ENCODE peak calls at places on chromosomes 13 and 19, in ten cellular contexts. K is kidney, N is neuronal stem cell, Y is H9, W is endodermal cell, P is IMR-90, U is mammary epithelial cell, M is PC-3, L is GM23248, A is neural progenitor cell. G is an unnamed sample.

GRCh38 chr13:32164622-32165268 is 133.2 kb downstream of the FRY start:
- DNase-seq in K (no peak), N (peak; percentile 33), Y (peak; percentile 71), W (peak; percentile 81), P (peak; percentile 66), U (no peak), M (peak; percentile 79), L (peak; percentile 76), A (peak; percentile 81), G (peak; percentile 48)

GRCh38 chr13:113658836-113659235 is 838 bp upstream of the ATP4B start:
- DNase-seq in K (peak; percentile 54), N (no peak), Y (no peak), W (no peak), P (no peak), U (no peak), M (no peak), L (no peak), A (no peak), G (no peak)

GRCh38 chr19:409515-410242 is 732 bp upstream of the C2CD4C start:
- DNase-seq in K (no peak), N (no peak), Y (no peak), W (peak; percentile 69), P (no peak), U (no peak), M (no peak), L (no peak), A (no peak), G (no peak)

GRCh38 chr13:20303636-20304035 is 71.5 kb upstream of the GJB6 start:
- DNase-seq in K (no peak), N (no peak), Y (no peak), W (no peak), P (no peak), U (peak; percentile 69), M (peak; percentile 15), L (peak; percentile 39), A (no peak), G (peak; percentile 2)

GRCh38 chr13:98222816-98223215 is 45.7 kb upstream of the RNF113B start:
- DNase-seq in K (no peak), N (no peak), Y (no peak), W (peak; percentile 39), P (no peak), U (no peak), M (no peak), L (no peak), A (no peak), G (no peak)

GRCh38 chr13:94329277-94329676 is 150.2 kb downstream of the DCT start:
- DNase-seq in K (no peak), N (no peak), Y (no peak), W (no peak), P (peak; percentile 69), U (no peak), M (no peak), L (peak; percentile 34), A (no peak), G (peak; percentile 72)

GRCh38 chr19:50565984-50566903 is 2.0 kb downstream of the LRRC4B start:
- DNase-seq in K (no peak), N (no peak), Y (no peak), W (peak; percentile 77), P (no peak), U (no peak), M (no peak), L (no peak), A (peak; percentile 74), G (no peak)

GRCh38 chr19:45528744-45529453 is 21.6 kb downstream of the VASP start:
- DNase-seq in K (peak; percentile 85), N (no peak), Y (peak; percentile 95), W (peak; percentile 97), P (no peak), U (no peak), M (peak; percentile 86), L (no peak), A (peak; percentile 91), G (no peak)

GRCh38 chr19:39816287-39817048 is 17.5 kb downstream of the DYRK1B start:
- DNase-seq in K (no peak), N (no peak), Y (no peak), W (no peak), P (no peak), U (no peak), M (no peak), L (no peak), A (no peak), G (no peak)

GRCh38 chr13:50365683-50366391 is 350.6 kb downstream of the KCNRG start:
- DNase-seq in K (no peak), N (no peak), Y (no peak), W (no peak), P (no peak), U (peak; percentile 71), M (peak; percentile 76), L (no peak), A (no peak), G (no peak)

GRCh38 chr19:55554749-55555152 is 9.4 kb upstream of the SBK3 start:
- DNase-seq in K (no peak), N (no peak), Y (no peak), W (no peak), P (no peak), U (no peak), M (no peak), L (no peak), A (peak; percentile 70), G (no peak)

GRCh38 chr19:2138061-2138728 is 13.2 kb downstream of the AP3D1 start:
- DNase-seq in K (no peak), N (no peak), Y (no peak), W (no peak), P (no peak), U (no peak), M (no peak), L (no peak), A (no peak), G (no peak)

GRCh38 chr19:2142173-2142829 is 9.1 kb downstream of the AP3D1 start:
- DNase-seq in K (no peak), N (no peak), Y (no peak), W (no peak), P (no peak), U (no peak), M (no peak), L (no peak), A (no peak), G (no peak)

GRCh38 chr19:2139385-2140192 is 11.8 kb downstream of the AP3D1 start:
- DNase-seq in K (no peak), N (no peak), Y (no peak), W (no peak), P (no peak), U (no peak), M (no peak), L (no peak), A (no peak), G (no peak)

GRCh38 chr19:2136796-2137195 is 14.6 kb downstream of the AP3D1 start:
- DNase-seq in K (peak; percentile 71), N (no peak), Y (peak; percentile 76), W (peak; percentile 72), P (no peak), U (no peak), M (no peak), L (no peak), A (no peak), G (no peak)

GRCh38 chr19:2140193-2140545 is 11.2 kb downstream of the AP3D1 start:
- DNase-seq in K (no peak), N (no peak), Y (no peak), W (no peak), P (no peak), U (no peak), M (no peak), L (no peak), A (no peak), G (no peak)
- H3K9me3 ChIP-seq in K (no peaks in the 10 kb centered on the region), N (no peaks in the 10 kb centered on the region), Y (no peaks in the 10 kb centered on the region), W (no peaks in the 10 kb centered on the region), P (no peaks in the 10 kb centered on the region), U (no peaks in the 10 kb centered on the region), M (no peaks in the 10 kb centered on the region), L (no peaks in the 10 kb centered on the region), A (no peaks in the 10 kb centered on the region), G (no peaks in the 10 kb centered on the region)

DNA sequence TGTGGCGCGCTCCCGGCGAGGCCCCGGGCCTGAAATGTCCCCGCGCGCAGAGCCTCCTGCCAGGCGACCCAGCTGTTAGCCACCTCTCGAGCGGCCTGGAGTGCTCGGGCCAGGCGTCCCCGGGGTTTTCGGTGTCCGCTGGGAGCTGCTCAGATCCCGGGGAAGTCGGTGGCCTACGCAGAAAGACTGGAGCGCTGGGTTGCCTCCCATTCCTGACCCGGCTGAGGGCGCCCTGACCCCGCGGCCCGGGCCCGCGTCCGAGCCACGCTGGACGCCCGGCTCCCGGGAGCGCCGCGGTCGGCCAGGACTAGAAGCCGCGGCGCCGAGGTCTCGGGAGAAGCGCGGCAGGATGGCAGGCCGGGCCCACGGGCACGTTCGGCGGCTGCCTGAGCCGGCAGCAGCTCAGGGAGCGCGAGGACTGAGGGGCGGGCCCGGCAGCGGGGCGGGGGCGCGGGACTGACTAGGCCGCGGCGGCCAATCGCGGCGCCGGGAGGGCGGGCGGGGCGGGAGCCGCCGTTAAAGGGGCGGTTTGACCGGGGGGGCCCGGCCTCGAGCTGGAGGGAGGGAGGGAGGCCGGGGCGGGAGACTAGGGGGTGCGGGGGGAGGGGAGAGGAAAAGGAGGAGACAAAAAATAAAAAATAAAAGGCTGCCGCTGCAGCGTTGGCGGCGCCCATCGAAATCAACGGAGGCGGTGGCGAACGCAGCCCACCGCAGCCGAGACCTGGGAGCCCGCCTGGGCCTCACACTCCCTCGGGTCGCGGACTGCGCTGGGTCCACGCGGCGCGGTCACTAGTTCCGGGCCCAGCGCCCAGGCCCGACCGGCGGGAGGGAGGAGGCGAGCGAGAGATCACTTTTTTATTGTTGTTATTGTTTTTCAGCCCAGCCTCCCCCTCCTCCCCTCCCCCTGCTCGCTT is 1.1 kb upstream of the ZIC2 start:
- DNase-seq in K (peak; percentile 79), N (peak; percentile 62), Y (peak; percentile 89), W (peak; percentile 96), P (peak; percentile 43), U (peak; percentile 76), M (peak; percentile 57), L (peak; percentile 86), A (peak; percentile 96), G (peak; percentile 38)
- H3K9ac ChIP-seq in K (no peak overlapping the region), N (peak overlapping the region; percentile 88), Y (peak overlapping the region; percentile 91), W (peak overlapping the region; percentile 84), P (no peak overlapping the region), U (no peak overlapping the region), M (no peak overlapping the region), L (no peak overlapping the region), A (peak overlapping the region; percentile 98), G (peak overlapping the region; percentile 67)

DNA sequence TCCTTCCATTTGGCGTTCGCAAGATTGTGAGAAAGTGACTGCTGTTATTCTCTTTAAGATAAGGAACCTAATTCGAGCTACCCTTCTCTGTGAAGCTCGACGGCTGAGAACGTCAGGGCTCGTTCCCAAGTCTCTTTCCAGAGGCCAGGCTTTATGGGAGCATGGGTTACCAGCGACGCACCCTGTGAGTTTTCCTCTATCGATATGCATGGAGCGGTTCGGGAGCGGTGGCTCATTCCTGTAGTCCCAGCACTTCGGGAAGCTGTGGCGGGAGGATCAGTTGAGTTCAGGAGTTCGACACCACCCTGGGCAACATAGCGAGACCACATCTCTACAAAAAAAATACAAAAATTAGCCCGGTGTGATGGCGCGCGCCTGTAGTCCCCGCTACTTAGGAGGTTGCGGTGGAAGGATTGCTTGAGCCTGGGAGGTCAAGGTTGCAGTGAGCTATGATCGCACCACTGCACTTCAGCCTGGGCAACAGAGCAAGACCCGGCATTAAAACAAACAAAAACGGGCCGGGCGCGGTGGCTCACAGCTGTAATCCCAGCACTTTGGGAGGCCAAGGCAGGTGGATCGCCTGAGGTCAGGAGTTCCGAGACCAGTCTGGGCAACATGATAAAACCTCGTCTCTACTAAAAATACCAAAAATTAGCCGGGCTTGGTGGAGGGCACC is 671 bp upstream of the ZNF606 start:
- DNase-seq in K (no peak), N (no peak), Y (peak; percentile 36), W (no peak), P (no peak), U (no peak), M (no peak), L (peak; percentile 46), A (no peak), G (no peak)
- H3K9me3 ChIP-seq in K (peaks cover 2% of the 10 kb centered on the region), N (peaks cover 86% of the 10 kb centered on the region), Y (peaks cover 20% of the 10 kb centered on the region), W (peaks cover 89% of the 10 kb centered on the region), P (peaks cover 58% of the 10 kb centered on the region), U (peaks cover 56% of the 10 kb centered on the region), M (peaks cover 70% of the 10 kb centered on the region), L (no peaks in the 10 kb centered on the region), A (peaks cover 26% of the 10 kb centered on the region), G (peaks cover 64% of the 10 kb centered on the region)

GRCh38 chr13:71278512-71278911 is 588.5 kb downstream of the DACH1 start:
- DNase-seq in K (no peak), N (no peak), Y (no peak), W (no peak), P (no peak), U (no peak), M (no peak), L (no peak), A (peak; percentile 8), G (no peak)
- H3K9ac ChIP-seq in K (no peak overlapping the region), N (no peak overlapping the region), Y (no peak overlapping the region), W (no peak overlapping the region), P (no peak overlapping the region), U (no peak overlapping the region), M (no peak overlapping the region), L (no peak overlapping the region), A (no peak overlapping the region), G (no peak overlapping the region)